ENCODE peak calls at places on chromosomes 13 and 19, in five cellular contexts. K is left lung, D is dorsolateral prefrontal cortex, C is cardiac muscle cell, Q is astrocyte. Y is an unnamed sample.

GRCh38 chr13:48493851-48494250 is 39.0 kb downstream of the RCBTB2 start:
- DNase-seq in Q (no peak), C (no peak), D (no peak), K (no peak), Y (no peak)

GRCh38 chr19:55372316-55373081 is 2.2 kb upstream of the IL11 start:
- DNase-seq in D (no peak), Q (peak; percentile 44), K (no peak), C (no peak), Y (no peak)

GRCh38 chr19:4186087-4186993 is 3.9 kb downstream of the ANKRD24 start:
- DNase-seq in K (peak; percentile 75), D (peak; percentile 73), C (peak; percentile 84), Q (peak; percentile 15), Y (peak; percentile 77)

GRCh38 chr13:24192036-24192810 is 31.7 kb downstream of the SPATA13 start:
- DNase-seq in Q (no peak), K (no peak), D (no peak), C (no peak), Y (no peak)

GRCh38 chr19:32750441-32751055 is 31.0 kb downstream of the TDRD12 start:
- DNase-seq in Q (no peak), D (no peak), K (no peak), C (no peak), Y (peak; percentile 6)

GRCh38 chr19:35845215-35846037 is 6.9 kb downstream of the NPHS1 start:
- DNase-seq in Q (no peak), C (peak; percentile 49), D (no peak), K (no peak), Y (no peak)

GRCh38 chr13:114161644-114162532 is 17.2 kb upstream of the CFAP97D2 start:
- DNase-seq in C (no peak), Q (peak; percentile 25), D (peak; percentile 49), K (peak; percentile 82), Y (peak; percentile 34)

GRCh38 chr13:30112602-30113435 is 194.5 kb downstream of the KATNAL1 start:
- DNase-seq in C (peak; percentile 83), D (peak; percentile 88), Q (peak; percentile 70), K (peak; percentile 84), Y (peak; percentile 95)

GRCh38 chr13:90246005-90246404 is 1101.5 kb upstream of the MIR17HG start:
- DNase-seq in K (no peak), C (no peak), Q (no peak), D (no peak), Y (no peak)

GRCh38 chr19:13398182-13398581 is 108.1 kb downstream of the CACNA1A start:
- DNase-seq in K (no peak), Q (no peak), D (no peak), C (no peak), Y (no peak)

GRCh38 chr13:107185889-107186288 is 618.0 kb upstream of the ARGLU1 start:
- DNase-seq in K (no peak), C (no peak), D (no peak), Q (peak; percentile 49), Y (peak; percentile 43)

GRCh38 chr13:32734511-32734910 is 148.3 kb downstream of the PDS5B start:
- DNase-seq in Q (peak; percentile 80), K (no peak), D (no peak), C (peak; percentile 3), Y (peak; percentile 73)

GRCh38 chr19:39188960-39189359 is 7.8 kb upstream of the NCCRP1 start:
- DNase-seq in D (no peak), C (no peak), Q (no peak), K (no peak), Y (no peak)

GRCh38 chr19:49103331-49104085 is 10.7 kb upstream of the LIN7B start:
- DNase-seq in Q (no peak), C (no peak), D (no peak), K (no peak), Y (no peak)

GRCh38 chr13:106446011-106446410 is 89.5 kb downstream of the EFNB2 start:
- DNase-seq in D (no peak), K (no peak), Q (peak; percentile 78), C (no peak), Y (peak; percentile 61)

GRCh38 chr19:8423821-8424223 is 10.7 kb downstream of the MARCHF2 start:
- DNase-seq in D (peak; percentile 80), K (peak; percentile 91), Q (peak; percentile 95), C (no peak), Y (peak; percentile 98)

GRCh38 chr13:65926750-65927171 is 1303.4 kb downstream of the PCDH9 start:
- DNase-seq in C (peak; percentile 54), D (no peak), K (peak; percentile 32), Q (no peak), Y (no peak)

GRCh38 chr19:39403331-39404312 is 3.0 kb upstream of the ZFP36 start:
- DNase-seq in D (peak; percentile 91), K (peak; percentile 99), Q (peak; percentile 95), C (peak; percentile 60), Y (peak; percentile 99)

GRCh38 chr13:32001392-32001768 is 30.2 kb upstream of the FRY start:
- DNase-seq in C (peak; percentile 32), Q (peak; percentile 18), K (no peak), D (no peak), Y (peak; percentile 73)

GRCh38 chr19:2478324-2478755 is 2.4 kb downstream of the GADD45B start:
- DNase-seq in K (peak; percentile 81), Q (peak; percentile 57), C (peak; percentile 59), D (peak; percentile 67), Y (peak; percentile 77)

GRCh38 chr13:99798756-99799155 is 172.8 kb downstream of the ZIC5 start:
- DNase-seq in K (no peak), D (no peak), Q (no peak), C (no peak), Y (no peak)

GRCh38 chr19:39698535-39698934 is 5.7 kb upstream of the LGALS14 start:
- DNase-seq in C (no peak), D (no peak), K (no peak), Q (no peak), Y (no peak)

GRCh38 chr13:32902898-32903297 is 113.3 kb upstream of the KL start:
- DNase-seq in C (no peak), Q (peak; percentile 74), D (no peak), K (peak; percentile 45), Y (no peak)

GRCh38 chr19:1455002-1455335 is 5.0 kb downstream of the APC2 start:
- DNase-seq in D (no peak), Q (no peak), C (no peak), K (no peak), Y (no peak)

GRCh38 chr19:16779539-16780163 is 49.5 kb upstream of the SIN3B start:
- DNase-seq in K (no peak), D (no peak), C (no peak), Q (no peak), Y (peak; percentile 16)

GRCh38 chr13:85806553-85807175 is 7.4 kb upstream of the SLITRK6 start:
- DNase-seq in Q (peak; percentile 16), C (peak; percentile 72), K (no peak), D (no peak), Y (peak; percentile 83)

GRCh38 chr19:45847661-45848060 is 15.3 kb downstream of the SYMPK start:
- DNase-seq in K (no peak), D (no peak), Q (no peak), C (no peak), Y (no peak)

GRCh38 chr13:76820759-76821158 is 65.4 kb downstream of the KCTD12 start:
- DNase-seq in C (no peak), D (no peak), Q (no peak), K (no peak), Y (peak; percentile 53)

GRCh38 chr13:36788276-36788675 is 30.7 kb upstream of the RFXAP start:
- DNase-seq in C (no peak), Q (peak; percentile 77), D (no peak), K (no peak), Y (no peak)

GRCh38 chr13:97141564-97142005 is 80.5 kb upstream of the MBNL2 start:
- DNase-seq in C (peak; percentile 20), K (peak; percentile 62), Q (peak; percentile 85), D (peak; percentile 74), Y (peak; percentile 89)
- H3K4me3 ChIP-seq in C (no peak overlapping the region), K (no peak overlapping the region), Q (no peak overlapping the region), D (peak overlapping the region; percentile 50), Y (peak overlapping the region; percentile 10)

DNA sequence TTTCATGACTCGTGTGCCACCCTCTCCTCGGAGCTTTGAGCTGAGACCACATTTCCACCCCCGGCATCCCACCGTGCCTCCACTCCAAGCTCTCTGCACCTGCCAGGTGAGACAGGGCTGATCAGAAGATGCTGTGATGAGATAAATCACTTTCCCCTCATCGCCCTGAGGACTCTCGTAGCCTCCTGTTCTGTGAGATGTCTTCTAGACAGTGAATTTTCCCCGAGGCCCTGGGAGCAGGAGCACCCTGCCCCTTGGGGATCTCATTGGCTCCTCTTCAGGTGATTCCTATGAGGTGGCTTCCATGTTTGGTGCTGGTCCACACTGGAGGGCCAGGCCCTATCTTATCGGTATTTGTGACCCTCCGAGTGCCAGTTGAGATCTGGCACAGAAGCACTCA is 154.0 kb upstream of the TSHZ3 start:
- DNase-seq in D (no peak), K (no peak), C (no peak), Q (no peak), Y (no peak)
- TF ChIP-seq CTCF in D (no peak), K (no peak), C (no peak), Q (no peak), Y (no peak)

DNA sequence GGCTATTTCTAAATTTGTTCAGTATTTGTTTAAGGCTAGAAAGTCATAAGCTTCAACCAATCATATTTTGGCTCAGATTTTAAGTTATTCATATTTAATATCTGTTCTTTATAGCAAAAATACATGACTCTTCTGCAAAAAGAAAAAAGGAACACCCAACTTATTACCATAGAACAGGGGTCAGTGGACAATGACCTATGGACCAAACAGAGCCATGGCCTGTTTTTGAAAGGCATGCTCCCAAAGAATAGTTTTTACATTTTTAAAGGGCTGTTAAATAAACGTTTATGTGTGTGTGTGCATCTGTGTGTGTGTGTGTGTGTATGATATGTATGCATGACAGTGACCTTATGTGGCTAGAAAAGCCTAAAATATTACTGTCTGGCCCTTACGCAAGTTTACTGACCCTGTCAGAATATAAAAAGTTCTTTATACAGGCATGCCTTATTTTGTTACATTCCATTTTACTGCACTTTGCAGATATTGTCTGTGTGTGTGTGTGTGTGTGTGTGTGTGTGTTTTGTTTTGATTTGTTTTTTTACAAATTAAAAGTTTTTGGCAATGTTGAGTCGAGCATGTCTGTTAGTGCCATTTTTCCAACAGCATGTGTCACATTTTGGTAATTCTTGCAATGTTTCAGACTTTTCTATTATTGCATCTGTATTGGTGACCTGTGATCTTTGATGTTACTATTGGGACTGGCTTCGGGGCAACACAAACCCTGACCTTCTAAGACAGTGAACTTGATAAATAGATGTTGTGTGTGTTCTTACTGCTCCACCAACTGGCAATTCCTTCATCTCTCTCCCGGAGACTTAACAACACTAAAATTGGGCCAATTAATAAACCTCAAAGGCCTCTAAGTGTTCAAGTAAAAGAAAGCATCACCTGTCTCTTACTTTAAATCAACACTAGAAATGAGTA is 22.0 kb downstream of the KLF12 start:
- DNase-seq in Q (no peak), K (no peak), D (no peak), C (no peak), Y (peak; percentile 21)
- H3K4me3 ChIP-seq in Q (no peak overlapping the region), K (no peak overlapping the region), D (no peak overlapping the region), C (no peak overlapping the region), Y (no peak overlapping the region)

DNA sequence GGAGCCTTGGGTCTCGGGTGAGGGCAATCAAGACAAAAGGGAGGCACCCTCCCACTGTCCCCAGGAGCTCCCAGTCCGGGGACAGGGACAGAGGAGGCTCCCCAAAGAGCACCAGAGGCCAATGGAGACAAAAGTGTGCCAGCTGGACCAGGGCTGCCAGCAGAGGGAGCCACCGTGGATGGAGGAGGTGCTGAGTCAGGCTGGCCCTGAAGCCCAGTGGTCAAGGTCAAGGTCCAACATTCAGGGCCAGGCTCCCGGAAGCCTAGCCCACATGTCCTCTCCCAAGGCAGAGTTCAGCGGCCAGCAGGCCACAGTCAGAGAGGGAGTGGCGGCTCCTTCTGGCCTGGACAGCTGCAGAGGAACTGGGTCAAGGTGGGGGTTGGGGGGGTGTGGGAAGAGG is 8.4 kb downstream of the COL5A3 start:
- DNase-seq in D (no peak), Q (no peak), C (no peak), K (no peak), Y (peak; percentile 14)
- TF ChIP-seq CTCF in D (no peak), Q (peak; percentile 8), C (peak; percentile 50), K (no peak), Y (peak; percentile 62)

GRCh38 chr19:12350890-12351197 is 14.6 kb downstream of the ZNF442 start:
- DNase-seq in Q (no peak), K (no peak), D (no peak), C (no peak), Y (no peak)
- H3K4me3 ChIP-seq in Q (no peak overlapping the region), K (no peak overlapping the region), D (no peak overlapping the region), C (no peak overlapping the region), Y (no peak overlapping the region)